ENCODE peak calls at places on chromosomes 3 and 15, in nine cellular contexts. I, Q, T, C, F, E, M, K and Y are unnamed samples. For H3K4me1, the result is how much of the 10 kb centered on the place peaks cover.

GRCh38 chr3:187064210-187065115 is 74.8 kb downstream of the RPL39L start:
- DNase-seq in I (no peak), Q (no peak), T (no peak), C (no peak), F (no peak), E (peak), M (no peak), K (no peak), Y (no peak)

GRCh38 chr3:116777181-116777840 is 67.7 kb downstream of the TUSC7 start:
- DNase-seq in I (no peak), Q (no peak), T (no peak), C (no peak), F (no peak), E (peak), M (no peak), K (no peak), Y (no peak)

GRCh38 chr15:93520206-93520605 is 431.2 kb upstream of the RGMA start:
- DNase-seq in I (no peak), Q (no peak), T (no peak), C (no peak), F (no peak), E (no peak), M (no peak), K (no peak), Y (no peak)

GRCh38 chr3:51245871-51246270 is 139.2 kb upstream of the MANF start:
- DNase-seq in I (no peak), Q (no peak), T (no peak), C (no peak), F (no peak), E (no peak), M (no peak), K (no peak), Y (no peak)

GRCh38 chr15:68471552-68471951 is 39.6 kb upstream of the ITGA11 start:
- DNase-seq in I (no peak), Q (no peak), T (no peak), C (no peak), F (no peak), E (peak), M (no peak), K (no peak), Y (no peak)

GRCh38 chr3:183437696-183438564 is 9.5 kb upstream of the MCF2L2 start:
- DNase-seq in I (no peak), Q (no peak), T (no peak), C (no peak), F (no peak), E (no peak), M (no peak), K (no peak), Y (no peak)

GRCh38 chr3:140465988-140466387 is 211.9 kb upstream of the TRIM42 start:
- DNase-seq in I (no peak), Q (no peak), T (no peak), C (no peak), F (no peak), E (no peak), M (no peak), K (no peak), Y (no peak)

GRCh38 chr3:101252307-101252706 is 68.1 kb downstream of the IMPG2 start:
- DNase-seq in I (no peak), Q (no peak), T (no peak), C (no peak), F (no peak), E (no peak), M (no peak), K (no peak), Y (no peak)

GRCh38 chr3:85360742-85361387 is 402.1 kb downstream of the CADM2 start:
- DNase-seq in I (no peak), Q (peak), T (no peak), C (no peak), F (peak), E (peak), M (peak), K (no peak), Y (no peak)

DNA sequence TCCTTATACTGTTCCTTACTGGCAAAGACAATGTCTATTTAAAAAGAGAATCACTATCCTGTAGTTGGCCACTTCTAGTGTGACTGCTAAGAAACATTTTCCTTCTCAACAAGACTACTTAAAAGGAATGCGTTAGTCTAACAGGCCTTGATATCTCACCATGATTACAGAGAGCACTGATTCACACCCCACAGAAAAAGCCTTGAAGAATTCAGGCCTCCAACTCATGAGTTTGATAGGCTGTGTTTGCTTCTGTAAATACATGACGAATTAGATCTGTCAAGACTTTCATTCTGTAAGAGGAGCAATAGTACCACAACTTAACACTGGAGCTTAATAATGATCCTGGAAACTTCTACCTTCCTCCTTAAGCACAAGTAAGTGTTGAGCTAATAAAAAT is 432.8 kb upstream of the NR2F2 start:
- DNase-seq in I (no peak), Q (no peak), T (no peak), C (no peak), F (no peak), E (no peak), M (no peak), K (no peak), Y (no peak)
- H3K4me1 ChIP-seq in I (under half), Q (under half), T (under half), C (under half), F (under half), E (under half), M (under half), K (under half), Y (under half)

GRCh38 chr3:56784452-56785001 is 17.2 kb downstream of the ARHGEF3 start:
- DNase-seq in I (no peak), Q (no peak), T (no peak), C (no peak), F (no peak), E (no peak), M (no peak), K (no peak), Y (no peak)

GRCh38 chr3:56788506-56788905 is 13.2 kb downstream of the ARHGEF3 start:
- DNase-seq in I (no peak), Q (no peak), T (no peak), C (no peak), F (no peak), E (no peak), M (no peak), K (no peak), Y (no peak)

GRCh38 chr3:56785499-56785898 is 16.2 kb downstream of the ARHGEF3 start:
- DNase-seq in I (no peak), Q (no peak), T (no peak), C (no peak), F (no peak), E (no peak), M (no peak), K (no peak), Y (no peak)

GRCh38 chr3:56787784-56788256 is 13.9 kb downstream of the ARHGEF3 start:
- DNase-seq in I (no peak), Q (no peak), T (no peak), C (no peak), F (no peak), E (no peak), M (no peak), K (no peak), Y (no peak)

GRCh38 chr3:56787258-56787777 is 14.4 kb downstream of the ARHGEF3 start:
- DNase-seq in I (no peak), Q (no peak), T (no peak), C (no peak), F (no peak), E (no peak), M (no peak), K (no peak), Y (no peak)
- H3K4me3 ChIP-seq in I (no peak), Q (no peak), T (no peak), C (no peak), F (no peak), E (no peak), M (no peak), K (no peak), Y (no peak)

GRCh38 chr15:38072507-38073277 is 138.3 kb downstream of the TMCO5A start:
- DNase-seq in I (peak), Q (peak), T (peak), C (peak), F (peak), E (peak), M (peak), K (no peak), Y (peak)
- TF ChIP-seq POLR2A in I (no peak), Q (no peak), T (no peak), C (peak), F (peak), E (no peak), M (no peak), K (no peak), Y (no peak)

DNA sequence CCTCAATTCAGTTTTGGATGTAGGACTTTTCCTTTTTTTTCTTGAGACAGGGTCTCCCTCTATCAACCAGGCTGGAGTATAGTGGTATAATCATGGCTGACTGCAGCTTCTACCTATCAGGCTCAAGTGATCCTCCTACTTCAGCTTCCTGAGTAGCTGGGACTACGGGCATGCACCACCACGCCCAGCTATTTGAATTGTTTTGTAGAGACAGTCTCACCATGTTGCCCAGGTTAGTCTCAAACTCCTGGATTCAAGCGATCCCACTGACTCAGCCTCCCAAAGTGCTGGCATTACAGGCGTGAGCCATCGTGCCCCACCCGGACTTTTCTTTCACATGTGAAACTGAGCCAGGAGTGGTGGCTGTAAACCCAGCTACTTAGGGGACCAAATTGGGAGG is 3.5 kb downstream of the RNU5B-1 start:
- DNase-seq in I (no peak), Q (no peak), T (no peak), C (no peak), F (no peak), E (no peak), M (no peak), K (no peak), Y (peak)
- H3K4me1 ChIP-seq in I (under half), Q (under half), T (under half), C (under half), F (under half), E (under half), M (under half), K (under half), Y (under half)

DNA sequence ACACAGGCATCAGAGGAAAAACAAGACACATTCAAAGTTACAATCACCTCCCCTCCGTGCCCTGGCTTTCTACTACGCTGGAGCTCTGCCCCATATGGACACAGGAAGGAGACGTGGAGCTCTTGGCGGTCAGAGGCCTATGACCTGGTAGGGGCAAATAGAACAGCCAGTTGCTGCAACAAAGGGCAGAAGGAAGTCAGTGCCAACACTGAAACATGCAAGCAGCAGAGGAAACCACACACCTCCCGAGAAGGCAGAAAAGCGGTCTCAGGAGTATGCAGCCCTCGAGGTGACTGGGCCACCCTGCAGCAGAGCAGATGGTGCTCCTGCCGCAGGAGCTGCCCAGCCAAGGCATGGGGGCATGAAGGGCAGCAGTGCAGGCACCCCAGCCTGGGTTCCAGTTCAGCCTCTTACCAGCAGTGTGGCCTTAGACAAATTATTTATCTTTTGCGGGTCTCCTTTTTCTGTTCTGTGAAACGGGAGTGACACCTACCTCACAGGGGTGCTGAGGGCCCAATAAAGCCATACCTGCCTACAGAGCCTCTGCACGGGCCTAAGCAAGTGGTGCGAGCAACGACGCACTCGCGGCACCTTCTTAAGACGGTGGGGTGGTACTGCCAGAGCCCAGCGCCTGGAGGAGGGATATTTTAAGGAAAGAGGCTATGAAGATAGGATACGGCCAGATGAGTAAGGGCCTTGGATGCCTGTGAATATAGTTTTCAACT is 8.6 kb downstream of the ZXDC start:
- DNase-seq in I (peak), Q (no peak), T (peak), C (no peak), F (no peak), E (no peak), M (no peak), K (no peak), Y (no peak)
- H3K4me3 ChIP-seq in I (no peak), Q (no peak), T (no peak), C (no peak), F (no peak), E (no peak), M (no peak), K (no peak), Y (no peak)